ENCODE peak calls at places on chromosomes 5 and 9, in five cellular contexts. V, U, S, R and N are unnamed samples.
A peak's percentile ranks its signal among the peaks of the same experiment; 100 is the strongest.

GRCh38 chr5:67021031-67021430 is 175.6 kb downstream of the CD180 start:
- DNase-seq in V (no peak), U (no peak), S (no peak), R (no peak), N (no peak)

GRCh38 chr9:91992636-91993035 is 42.6 kb upstream of the ROR2 start:
- DNase-seq in V (peak; percentile 12), U (peak; percentile 94), S (no peak), R (no peak), N (no peak)

GRCh38 chr9:108093773-108094675 is 604.5 kb upstream of the KLF4 start:
- DNase-seq in V (peak; percentile 91), U (peak; percentile 41), S (peak; percentile 43), R (no peak), N (no peak)

GRCh38 chr5:168085321-168086040 is 206.0 kb upstream of the WWC1 start:
- DNase-seq in V (no peak), U (peak; percentile 1), S (no peak), R (no peak), N (no peak)

GRCh38 chr9:34163439-34163838 is 15.4 kb upstream of the UBAP1 start:
- DNase-seq in V (peak; percentile 84), U (peak; percentile 53), S (no peak), R (no peak), N (no peak)

GRCh38 chr9:121779381-121780117 is 128.1 kb downstream of the DAB2IP start:
- DNase-seq in V (no peak), U (no peak), S (no peak), R (no peak), N (no peak)

GRCh38 chr5:149995385-149996085 is 4.9 kb downstream of the TIGD6 start:
- DNase-seq in V (no peak), U (no peak), S (no peak), R (no peak), N (no peak)

GRCh38 chr5:135741040-135741439 is 93.4 kb upstream of the SLC25A48 start:
- DNase-seq in V (no peak), U (no peak), S (no peak), R (no peak), N (no peak)

GRCh38 chr9:117744856-117745389 is 40.7 kb downstream of the TLR4 start:
- DNase-seq in V (no peak), U (peak; percentile 41), S (no peak), R (no peak), N (peak; percentile 64)

GRCh38 chr9:89674667-89675402 is 70.0 kb downstream of the GADD45G start:
- DNase-seq in V (no peak), U (no peak), S (no peak), R (no peak), N (peak; percentile 90)

GRCh38 chr5:154039458-154039829 is 677 bp downstream of the MFAP3 start:
- DNase-seq in V (no peak), U (no peak), S (no peak), R (no peak), N (no peak)

GRCh38 chr5:179806250-179807045 is at the start of gene MGAT4B:
- DNase-seq in V (peak; percentile 78), U (peak; percentile 94), S (no peak), R (peak; percentile 84), N (peak; percentile 75)

GRCh38 chr9:84404095-84404686 is 63.6 kb upstream of the SLC28A3 start:
- DNase-seq in V (peak; percentile 11), U (no peak), S (no peak), R (peak; percentile 65), N (peak; percentile 38)

GRCh38 chr5:113047234-113047633 is 70.6 kb downstream of the DCP2 start:
- DNase-seq in V (peak; percentile 50), U (peak; percentile 10), S (no peak), R (no peak), N (no peak)

GRCh38 chr9:113617550-113617949 is 154.0 kb downstream of the RGS3 start:
- DNase-seq in V (no peak), U (no peak), S (no peak), R (no peak), N (no peak)

GRCh38 chr9:83280259-83280658 is 217.3 kb upstream of the RASEF start:
- DNase-seq in V (peak; percentile 10), U (peak; percentile 61), S (no peak), R (no peak), N (no peak)

GRCh38 chr9:4640027-4640426 is 22.1 kb upstream of the PLPP6 start:
- DNase-seq in V (peak; percentile 21), U (peak; percentile 46), S (no peak), R (peak; percentile 18), N (peak; percentile 27)

GRCh38 chr9:123716339-123716738 is 213.6 kb downstream of the DENND1A start:
- DNase-seq in V (no peak), U (no peak), S (no peak), R (no peak), N (no peak)

GRCh38 chr5:76207122-76207521 is 123.9 kb downstream of the SV2C start:
- DNase-seq in V (no peak), U (no peak), S (no peak), R (no peak), N (no peak)

GRCh38 chr5:175443514-175444059 is 395 bp downstream of the DRD1 start:
- DNase-seq in V (no peak), U (peak; percentile 8), S (no peak), R (no peak), N (no peak)

GRCh38 chr5:159515909-159516415 is 185.7 kb upstream of the IL12B start:
- DNase-seq in V (peak; percentile 67), U (peak; percentile 58), S (no peak), R (peak; percentile 71), N (peak; percentile 72)